ENCODE peak calls at places on chromosomes 12 and 14, in seven cellular contexts. One of them, this sample, is unnamed.

GRCh38 chr14:93320489-93320888 is 12.3 kb downstream of the BTBD7 start:
- ATAC-seq in PC-3: no peak
- ATAC-seq in left lobe of liver: no peak
- ATAC-seq in natural killer cell: no peak
- ATAC-seq in heart left ventricle: no peak
- ATAC-seq in left cardiac atrium: no peak
- ATAC-seq in heart right ventricle: no peak
- ATAC-seq in this sample: no peak

GRCh38 chr14:103156733-103157411 is 33.6 kb downstream of the TNFAIP2 start:
- ATAC-seq in PC-3: no peak
- ATAC-seq in left lobe of liver: no peak
- ATAC-seq in natural killer cell: no peak
- ATAC-seq in heart left ventricle: no peak
- ATAC-seq in left cardiac atrium: no peak
- ATAC-seq in heart right ventricle: no peak
- ATAC-seq in this sample: no peak

GRCh38 chr12:52182898-52183543 is 8.8 kb downstream of the KRT80 start:
- ATAC-seq in PC-3: peak; percentile 10
- ATAC-seq in left lobe of liver: no peak
- ATAC-seq in natural killer cell: no peak
- ATAC-seq in heart left ventricle: peak; percentile 34
- ATAC-seq in left cardiac atrium: peak; percentile 27
- ATAC-seq in heart right ventricle: no peak
- ATAC-seq in this sample: no peak

GRCh38 chr14:24368215-24368561 is 204 bp downstream of the NFATC4 start:
- ATAC-seq in PC-3: no peak
- ATAC-seq in left lobe of liver: no peak
- ATAC-seq in natural killer cell: no peak
- ATAC-seq in heart left ventricle: no peak
- ATAC-seq in left cardiac atrium: no peak
- ATAC-seq in heart right ventricle: no peak
- ATAC-seq in this sample: no peak

GRCh38 chr12:84982888-84983287 is 53.2 kb downstream of the TSPAN19 start:
- ATAC-seq in PC-3: no peak
- ATAC-seq in left lobe of liver: no peak
- ATAC-seq in natural killer cell: no peak
- ATAC-seq in heart left ventricle: no peak
- ATAC-seq in left cardiac atrium: no peak
- ATAC-seq in heart right ventricle: no peak
- ATAC-seq in this sample: no peak

GRCh38 chr14:89137514-89138163 is 279.4 kb downstream of the FOXN3 start:
- ATAC-seq in PC-3: peak; percentile 98
- ATAC-seq in left lobe of liver: peak; percentile 12
- ATAC-seq in natural killer cell: no peak
- ATAC-seq in heart left ventricle: peak; percentile 53
- ATAC-seq in left cardiac atrium: peak; percentile 86
- ATAC-seq in heart right ventricle: no peak
- ATAC-seq in this sample: peak; percentile 48

GRCh38 chr12:107441906-107442305 is 243.7 kb upstream of the PWP1 start:
- ATAC-seq in PC-3: no peak
- ATAC-seq in left lobe of liver: peak; percentile 89
- ATAC-seq in natural killer cell: peak; percentile 86
- ATAC-seq in heart left ventricle: no peak
- ATAC-seq in left cardiac atrium: peak; percentile 35
- ATAC-seq in heart right ventricle: peak; percentile 43
- ATAC-seq in this sample: peak; percentile 51

GRCh38 chr14:70999117-70999516 is 91.9 kb downstream of the PCNX1 start:
- ATAC-seq in PC-3: no peak
- ATAC-seq in left lobe of liver: no peak
- ATAC-seq in natural killer cell: peak; percentile 85
- ATAC-seq in heart left ventricle: no peak
- ATAC-seq in left cardiac atrium: no peak
- ATAC-seq in heart right ventricle: no peak
- ATAC-seq in this sample: no peak

GRCh38 chr12:99278899-99279298 is 368.7 kb upstream of the GARIN6 start:
- ATAC-seq in PC-3: no peak
- ATAC-seq in left lobe of liver: no peak
- ATAC-seq in natural killer cell: no peak
- ATAC-seq in heart left ventricle: no peak
- ATAC-seq in left cardiac atrium: no peak
- ATAC-seq in heart right ventricle: no peak
- ATAC-seq in this sample: no peak

GRCh38 chr12:9673404-9674225 is 4.1 kb downstream of the CLEC2D start:
- ATAC-seq in PC-3: peak; percentile 97
- ATAC-seq in left lobe of liver: peak; percentile 53
- ATAC-seq in natural killer cell: peak; percentile 68
- ATAC-seq in heart left ventricle: peak; percentile 92
- ATAC-seq in left cardiac atrium: peak; percentile 96
- ATAC-seq in heart right ventricle: peak; percentile 82
- ATAC-seq in this sample: no peak

GRCh38 chr14:104294628-104294982 is 156.2 kb downstream of the KIF26A start:
- ATAC-seq in PC-3: no peak
- ATAC-seq in left lobe of liver: no peak
- ATAC-seq in natural killer cell: no peak
- ATAC-seq in heart left ventricle: no peak
- ATAC-seq in left cardiac atrium: no peak
- ATAC-seq in heart right ventricle: no peak
- ATAC-seq in this sample: no peak

GRCh38 chr12:122403115-122403770 is 19.2 kb downstream of the CLIP1 start:
- ATAC-seq in PC-3: no peak
- ATAC-seq in left lobe of liver: no peak
- ATAC-seq in natural killer cell: no peak
- ATAC-seq in heart left ventricle: no peak
- ATAC-seq in left cardiac atrium: no peak
- ATAC-seq in heart right ventricle: no peak
- ATAC-seq in this sample: no peak

This sample was measured in gastroesophageal sphincter.